ENCODE peak calls at places on chromosomes 12 and 14, in seven cellular contexts. D, S, J, N, M, R and V are unnamed samples.

GRCh38 chr12:94405378-94406116 is 54.1 kb downstream of the CEP83 start:
- DNase-seq in D (no peak), S (peak; percentile 34), J (no peak), N (no peak), M (no peak), R (no peak), V (no peak)

GRCh38 chr12:98736352-98737326 is 91.5 kb downstream of the APAF1 start:
- DNase-seq in D (peak; percentile 51), S (no peak), J (peak; percentile 57), N (no peak), M (no peak), R (no peak), V (no peak)

GRCh38 chr12:109476807-109477184 is 304 bp downstream of the KCTD10 start:
- DNase-seq in D (no peak), S (no peak), J (no peak), N (no peak), M (no peak), R (peak; percentile 15), V (no peak)

GRCh38 chr14:22978873-22979671 is 3.3 kb downstream of the AJUBA start:
- DNase-seq in D (peak; percentile 32), S (no peak), J (no peak), N (no peak), M (no peak), R (no peak), V (no peak)

GRCh38 chr14:90491221-90491867 is 94.5 kb downstream of the CALM1 start:
- DNase-seq in D (no peak), S (peak; percentile 82), J (peak; percentile 58), N (no peak), M (no peak), R (no peak), V (peak; percentile 75)

GRCh38 chr12:121872546-121873223 is 14.0 kb upstream of the HPD start:
- DNase-seq in D (peak; percentile 36), S (peak; percentile 99), J (peak; percentile 99), N (peak; percentile 87), M (peak; percentile 49), R (no peak), V (peak; percentile 96)

GRCh38 chr12:47778842-47779241 is 5.8 kb downstream of the SLC48A1 start:
- DNase-seq in D (no peak), S (no peak), J (no peak), N (no peak), M (no peak), R (no peak), V (no peak)

GRCh38 chr14:23319746-23320583 is 1.3 kb upstream of the PABPN1 start:
- DNase-seq in D (no peak), S (no peak), J (no peak), N (no peak), M (no peak), R (no peak), V (no peak)

GRCh38 chr12:97960741-97961608 is 498.4 kb downstream of the RMST start:
- DNase-seq in D (peak; percentile 36), S (no peak), J (no peak), N (no peak), M (peak; percentile 36), R (peak; percentile 14), V (peak; percentile 5)

GRCh38 chr14:21526672-21527319 is 650 bp upstream of the SALL2 start:
- DNase-seq in D (no peak), S (no peak), J (no peak), N (no peak), M (no peak), R (no peak), V (no peak)

GRCh38 chr14:100849432-100849831 is 23.5 kb downstream of the MEG3 start:
- DNase-seq in D (peak; percentile 49), S (peak; percentile 42), J (peak; percentile 36), N (no peak), M (no peak), R (no peak), V (no peak)

GRCh38 chr12:109779382-109779781 is 53.8 kb downstream of the TRPV4 start:
- DNase-seq in D (peak; percentile 26), S (no peak), J (no peak), N (no peak), M (no peak), R (no peak), V (peak; percentile 9)

GRCh38 chr12:10722502-10722904 is 620 bp downstream of the YBX3 start:
- DNase-seq in D (peak; percentile 48), S (peak; percentile 56), J (peak; percentile 65), N (no peak), M (peak; percentile 34), R (peak; percentile 42), V (peak; percentile 71)

GRCh38 chr12:38099686-38100085 is 216.9 kb upstream of the ALG10B start:
- DNase-seq in D (no peak), S (no peak), J (no peak), N (no peak), M (no peak), R (no peak), V (no peak)

GRCh38 chr12:87801860-87802720 is 227.1 kb downstream of the C12orf50 start:
- DNase-seq in D (peak; percentile 49), S (peak; percentile 59), J (no peak), N (no peak), M (no peak), R (no peak), V (peak; percentile 60)

GRCh38 chr14:60651051-60651935 is 2.0 kb upstream of the SIX1 start:
- DNase-seq in D (no peak), S (no peak), J (no peak), N (no peak), M (no peak), R (no peak), V (no peak)
- H3K4me3 ChIP-seq in D (no peak overlapping the region), S (no peak overlapping the region), J (no peak overlapping the region), N (no peak overlapping the region), M (no peak overlapping the region), R (no peak overlapping the region), V (no peak overlapping the region)

GRCh38 chr12:19994970-19995369 is 373.4 kb upstream of the PDE3A start:
- DNase-seq in D (no peak), S (peak; percentile 36), J (no peak), N (no peak), M (no peak), R (no peak), V (peak; percentile 42)
- TF ChIP-seq CTCF in D (peak; percentile 45), S (peak; percentile 12), J (peak; percentile 25), N (no peak), M (no peak), R (no peak), V (peak; percentile 27)

GRCh38 chr14:61319706-61320105 is 1.7 kb upstream of the PRKCH start:
- DNase-seq in D (no peak), S (no peak), J (no peak), N (no peak), M (no peak), R (no peak), V (no peak)

GRCh38 chr14:61322799-61323290 is 1.5 kb downstream of the PRKCH start:
- DNase-seq in D (peak; percentile 89), S (no peak), J (peak; percentile 2), N (no peak), M (peak; percentile 38), R (no peak), V (peak; percentile 58)

GRCh38 chr14:61322011-61322798 is 826 bp downstream of the PRKCH start:
- DNase-seq in D (peak; percentile 85), S (no peak), J (no peak), N (no peak), M (peak; percentile 68), R (no peak), V (no peak)

GRCh38 chr14:61320806-61321384 is 484 bp upstream of the PRKCH start:
- DNase-seq in D (peak; percentile 74), S (no peak), J (no peak), N (no peak), M (no peak), R (no peak), V (no peak)

DNA sequence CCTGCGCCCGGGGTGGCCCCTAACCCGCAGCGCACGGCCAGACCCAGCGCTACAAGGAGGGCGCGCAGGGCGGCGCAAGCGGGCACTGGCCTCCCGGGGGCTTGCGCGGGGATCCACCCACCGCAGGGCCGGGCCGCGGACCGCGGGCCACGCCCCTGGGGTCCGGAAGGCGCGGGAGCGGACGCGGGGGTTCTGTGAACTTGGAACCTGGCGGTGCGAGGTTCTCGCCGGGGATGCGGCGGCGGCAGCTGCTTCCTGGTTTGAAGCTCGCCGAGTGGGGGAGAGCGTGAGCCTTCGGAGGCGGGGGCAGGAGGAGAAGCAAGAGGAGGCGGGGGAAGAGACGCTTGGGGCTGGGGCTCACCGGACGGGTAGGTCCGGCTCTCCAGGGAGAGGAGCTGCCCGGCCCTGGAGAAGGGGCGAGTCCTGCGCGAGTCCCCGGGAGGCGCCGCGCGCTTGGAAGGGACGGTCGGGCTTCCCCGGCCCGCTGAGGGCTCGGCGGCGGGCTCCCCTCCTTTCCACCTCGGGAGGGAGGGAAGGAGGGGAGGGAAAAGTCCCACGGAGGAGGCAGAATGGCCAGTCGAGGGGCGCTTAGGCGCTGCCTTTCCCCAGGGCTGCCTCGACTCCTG is at the start of gene PRKCH:
- DNase-seq in D (peak; percentile 90), S (peak; percentile 11), J (peak; percentile 25), N (no peak), M (peak; percentile 87), R (peak; percentile 51), V (peak; percentile 62)
- H3K4me3 ChIP-seq in D (peak within 1 kb of the TSS; percentile 72), S (peak within 1 kb of the TSS; percentile 57), J (peak within 1 kb of the TSS; percentile 39), N (peak within 1 kb of the TSS; percentile 45), M (peak within 1 kb of the TSS; percentile 99), R (peak within 1 kb of the TSS; percentile 63), V (peak within 1 kb of the TSS; percentile 58)

GRCh38 chr12:126139355-126139754 is 1074.1 kb downstream of the AACS start:
- DNase-seq in D (no peak), S (no peak), J (no peak), N (no peak), M (no peak), R (no peak), V (no peak)
- TF ChIP-seq CTCF in D (peak; percentile 42), S (peak; percentile 2), J (no peak), N (no peak), M (no peak), R (peak; percentile 9), V (peak; percentile 18)

GRCh38 chr14:77989441-77989891 is 180.7 kb upstream of the NRXN3 start:
- DNase-seq in D (no peak), S (no peak), J (no peak), N (no peak), M (no peak), R (no peak), V (no peak)
- H3K4me3 ChIP-seq in D (no peak overlapping the region), S (no peak overlapping the region), J (no peak overlapping the region), N (no peak overlapping the region), M (no peak overlapping the region), R (no peak overlapping the region), V (no peak overlapping the region)

DNA sequence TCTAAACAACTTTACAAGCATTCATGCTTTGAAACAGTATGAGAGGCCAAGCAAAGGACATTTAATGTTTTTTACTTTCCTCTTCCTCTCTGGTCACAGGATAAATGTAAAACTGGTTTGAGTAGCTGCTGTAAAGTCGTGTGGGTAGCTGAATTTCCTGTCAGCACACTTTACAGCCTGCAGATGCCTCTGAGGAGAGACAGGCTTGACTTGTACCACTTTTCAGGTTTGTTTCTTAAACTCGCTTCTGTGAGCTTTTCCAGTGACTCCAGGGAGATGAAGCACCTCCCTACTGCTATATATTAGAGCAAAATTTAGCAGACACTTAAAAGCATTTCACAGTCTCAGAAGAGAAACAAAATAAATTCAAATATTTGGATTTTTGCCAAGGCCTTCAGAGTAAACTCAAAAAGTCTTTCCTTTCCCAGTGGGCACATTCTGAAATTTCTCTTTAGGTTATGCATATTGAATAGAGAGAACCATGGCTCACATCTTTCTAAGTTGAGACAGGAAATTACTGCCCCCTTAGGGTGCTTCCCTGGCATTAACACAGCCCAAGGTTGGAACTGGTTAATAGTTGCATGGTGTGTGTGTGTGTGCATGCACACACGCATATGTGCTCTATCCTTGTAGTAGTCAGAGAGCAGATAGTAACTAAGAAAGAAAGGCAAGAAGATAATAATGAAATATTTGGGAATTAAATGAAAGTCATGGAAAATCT is 557.3 kb upstream of the MIS18BP1 start:
- DNase-seq in D (peak; percentile 9), S (no peak), J (no peak), N (no peak), M (no peak), R (no peak), V (no peak)
- TF ChIP-seq CTCF in D (peak; percentile 38), S (no peak), J (peak; percentile 2), N (no peak), M (no peak), R (no peak), V (no peak)